ENCODE peak calls at places on chromosomes 1 and 21, in five cellular contexts. T is K562, A is SK-N-SH, H is HepG2, V is GM12878. X is an unnamed sample.

GRCh38 chr1:226598455-226598849 is 49.9 kb downstream of the STUM start:
- DNase-seq in T (no peak), A (no peak), H (no peak), V (no peak), X (no peak)

GRCh38 chr1:98940069-98940468 is 64.6 kb downstream of the PLPPR5 start:
- DNase-seq in T (no peak), A (no peak), H (no peak), V (no peak), X (no peak)

GRCh38 chr1:46767649-46768282 is 31.1 kb upstream of the CYP4B1 start:
- DNase-seq in T (peak), A (no peak), H (no peak), V (no peak), X (no peak)

GRCh38 chr1:24859063-24860010 is 70.7 kb downstream of the RUNX3 start:
- DNase-seq in T (no peak), A (no peak), H (no peak), V (no peak), X (no peak)

GRCh38 chr1:183633676-183634343 is 1.8 kb downstream of the ARPC5 start:
- DNase-seq in T (peak), A (peak), H (peak), V (peak), X (peak)

GRCh38 chr1:53067886-53068285 is 5.9 kb downstream of the PODN start:
- DNase-seq in T (no peak), A (no peak), H (no peak), V (no peak), X (no peak)

GRCh38 chr1:215987092-215987855 is 420.2 kb downstream of the KCTD3 start:
- DNase-seq in T (no peak), A (no peak), H (peak), V (no peak), X (no peak)

GRCh38 chr1:231606712-231607111 is 19.9 kb upstream of the DISC1 start:
- DNase-seq in T (no peak), A (no peak), H (no peak), V (no peak), X (no peak)

GRCh38 chr1:103309761-103310160 is 201.4 kb upstream of the COL11A1 start:
- DNase-seq in T (no peak), A (no peak), H (no peak), V (no peak), X (no peak)

GRCh38 chr1:222950892-222951291 is 136.1 kb downstream of the DISP1 start:
- DNase-seq in T (no peak), A (no peak), H (no peak), V (no peak), X (no peak)

GRCh38 chr1:234125714-234126113 is 221.2 kb downstream of the SLC35F3 start:
- DNase-seq in T (no peak), A (no peak), H (no peak), V (no peak), X (no peak)

GRCh38 chr1:207276465-207276864 is 45.0 kb upstream of the CD55 start:
- DNase-seq in T (no peak), A (no peak), H (no peak), V (no peak), X (no peak)

GRCh38 chr1:171637928-171638576 is 14.4 kb downstream of the MYOC start:
- DNase-seq in T (no peak), A (no peak), H (peak), V (no peak), X (no peak)

GRCh38 chr1:31880957-31881697 is 57.0 kb downstream of the PTP4A2 start:
- DNase-seq in T (no peak), A (no peak), H (peak), V (no peak), X (no peak)

GRCh38 chr1:177913762-177914540 is 55.9 kb downstream of the SEC16B start:
- DNase-seq in T (no peak), A (peak), H (peak), V (no peak), X (no peak)

GRCh38 chr1:210746024-210746423 is 387.9 kb downstream of the KCNH1 start:
- DNase-seq in T (no peak), A (no peak), H (no peak), V (no peak), X (no peak)

GRCh38 chr1:183845681-183846080 is 40.8 kb downstream of the RGL1 start:
- DNase-seq in T (peak), A (no peak), H (no peak), V (no peak), X (no peak)

GRCh38 chr21:41562101-41563000 is 54.4 kb upstream of the TMPRSS2 start:
- DNase-seq in T (no peak), A (no peak), H (no peak), V (no peak), X (no peak)

GRCh38 chr1:100449477-100449876 is 88.5 kb upstream of the GPR88 start:
- DNase-seq in T (no peak), A (no peak), H (no peak), V (no peak), X (no peak)

GRCh38 chr21:32771134-32771523 is 426 bp downstream of the PAXBP1 start:
- DNase-seq in T (peak), A (peak), H (peak), V (no peak), X (peak)

GRCh38 chr21:42542596-42542995 is 28.9 kb downstream of the SLC37A1 start:
- DNase-seq in T (no peak), A (no peak), H (no peak), V (no peak), X (no peak)

GRCh38 chr1:244941121-244941520 is 76.8 kb upstream of the HNRNPU start:
- DNase-seq in T (no peak), A (no peak), H (no peak), V (peak), X (no peak)

GRCh38 chr1:68442822-68443556 is 6.8 kb downstream of the RPE65 start:
- DNase-seq in T (peak), A (peak), H (peak), V (no peak), X (peak)

GRCh38 chr1:51898090-51898734 is 19.7 kb upstream of the NRDC start:
- DNase-seq in T (no peak), A (no peak), H (no peak), V (no peak), X (no peak)

GRCh38 chr1:87888456-87888855 is 559.8 kb downstream of the LMO4 start:
- DNase-seq in T (no peak), A (no peak), H (no peak), V (no peak), X (no peak)

GRCh38 chr1:161763522-161764098 is 2.5 kb upstream of the ATF6 start:
- DNase-seq in T (peak), A (peak), H (peak), V (no peak), X (peak)

GRCh38 chr1:52920791-52921291 is 699 bp downstream of the ECHDC2 start:
- DNase-seq in T (no peak), A (no peak), H (no peak), V (no peak), X (no peak)

DNA sequence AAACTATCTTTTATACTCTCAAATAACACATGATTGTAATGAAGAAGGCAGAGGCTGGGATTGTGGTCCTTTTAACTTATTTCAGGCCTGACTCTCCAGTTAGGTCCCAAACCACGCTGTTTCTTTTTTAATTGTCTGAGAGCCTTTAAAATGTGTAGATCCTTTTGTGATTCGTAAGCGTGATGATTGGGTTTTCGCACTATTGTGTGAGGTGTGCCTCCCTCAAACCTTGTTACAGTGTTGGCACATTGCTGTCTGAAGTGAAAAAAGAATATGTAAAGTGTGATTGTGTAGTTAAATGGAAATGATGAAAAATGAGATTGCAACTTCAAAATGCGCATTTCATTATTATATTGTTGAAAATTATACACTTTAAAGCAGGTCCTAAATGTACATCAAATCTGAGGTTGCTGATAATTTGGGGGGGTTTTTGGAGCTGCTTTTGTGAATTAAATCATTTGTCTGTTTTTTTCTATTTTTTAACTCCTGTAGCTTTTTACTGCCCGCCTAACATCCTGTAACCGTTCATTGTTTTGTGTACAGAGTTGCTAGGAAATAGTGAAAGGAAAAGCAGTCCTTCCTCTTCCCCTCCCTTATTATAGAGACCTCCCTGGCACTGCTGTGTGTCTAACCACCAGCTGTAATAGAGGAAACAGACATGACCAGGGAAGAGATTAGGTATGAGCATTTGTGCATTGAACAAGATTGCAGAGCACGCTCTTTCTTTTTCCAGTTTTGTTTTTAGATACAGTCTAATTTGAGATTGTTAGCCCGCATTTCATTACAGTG is 43.3 kb downstream of the IARS2 start:
- DNase-seq in T (no peak), A (no peak), H (no peak), V (no peak), X (no peak)
- TF ChIP-seq GABPA in T (no peak), A (no peak), H (no peak), V (no peak), X (no peak)

DNA sequence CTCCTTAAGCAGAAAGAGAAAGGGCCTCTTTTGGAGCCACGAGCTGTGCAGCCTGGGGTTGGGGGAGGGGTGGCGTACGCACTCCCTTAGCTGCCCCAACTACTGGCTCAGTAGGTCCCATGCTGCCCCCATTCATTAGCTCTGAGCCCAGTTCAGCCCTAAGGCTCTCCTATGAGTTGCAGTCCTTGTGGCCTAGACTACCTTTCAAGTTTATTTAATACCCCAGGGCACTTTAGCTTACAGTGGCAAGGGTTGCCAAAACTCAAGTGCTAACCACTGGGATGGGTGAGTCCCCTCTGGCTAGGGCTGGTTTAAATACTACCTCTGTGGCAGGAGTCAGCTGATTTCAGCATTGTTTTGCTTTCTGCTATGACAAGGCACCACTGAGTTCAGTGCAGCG is 118.2 kb downstream of the ODF2L start:
- DNase-seq in T (no peak), A (no peak), H (no peak), V (no peak), X (no peak)
- TF ChIP-seq REST in T (no peak), A (no peak), H (no peak), V (no peak), X (no peak)

GRCh38 chr1:194829492-194829891 is 1643.1 kb upstream of the B3GALT2 start:
- DNase-seq in T (no peak), A (no peak), H (no peak), V (no peak), X (no peak)

GRCh38 chr1:194830387-194830786 is 1644.0 kb upstream of the B3GALT2 start:
- DNase-seq in T (no peak), A (no peak), H (no peak), V (no peak), X (no peak)

GRCh38 chr1:194825382-194825781 is 1639.0 kb upstream of the B3GALT2 start:
- DNase-seq in T (no peak), A (no peak), H (no peak), V (no peak), X (no peak)
- TF ChIP-seq CTCF in T (no peak), A (peak), H (no peak), V (no peak), X (no peak)

DNA sequence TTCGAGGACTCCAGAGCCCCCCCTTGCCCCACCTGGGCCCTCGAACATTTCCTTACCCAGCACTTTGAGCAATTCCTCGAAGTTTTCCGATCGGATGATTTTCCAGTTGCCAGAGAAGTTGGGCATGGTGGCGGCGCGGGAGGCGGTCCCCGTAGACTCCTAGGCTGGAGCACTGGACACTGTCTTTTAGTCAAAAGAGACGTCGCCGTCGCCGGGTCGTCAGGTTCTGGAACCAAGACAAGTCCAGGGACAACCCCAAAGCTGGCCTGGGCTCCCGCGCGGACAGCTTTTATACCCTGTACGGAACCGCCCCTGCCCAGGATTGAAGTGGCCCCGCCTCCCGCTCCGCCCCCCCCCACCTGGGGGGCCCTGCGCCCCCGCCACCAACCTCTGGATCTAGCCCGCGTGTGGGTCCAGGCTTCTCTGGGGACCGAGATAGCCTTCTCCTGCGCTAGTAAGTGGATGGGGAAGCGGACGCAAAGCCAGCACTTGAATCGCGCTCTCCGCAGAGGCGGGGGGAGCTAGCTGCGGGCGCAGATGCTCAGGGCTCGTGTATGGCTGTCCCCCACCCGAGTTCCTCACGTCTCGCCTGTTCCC is at the start of gene CRABP2:
- DNase-seq in T (no peak), A (peak), H (no peak), V (no peak), X (no peak)
- TF ChIP-seq GABPA in T (no peak), A (no peak), H (no peak), V (no peak), X (no peak)

GRCh38 chr1:55867444-55867843 is 652.3 kb upstream of the USP24 start:
- DNase-seq in T (no peak), A (no peak), H (no peak), V (no peak), X (no peak)

GRCh38 chr1:55868026-55868425 is 652.9 kb upstream of the USP24 start:
- DNase-seq in T (no peak), A (no peak), H (peak), V (no peak), X (no peak)

GRCh38 chr1:55870076-55870475 is 654.9 kb upstream of the USP24 start:
- DNase-seq in T (no peak), A (no peak), H (no peak), V (no peak), X (no peak)

DNA sequence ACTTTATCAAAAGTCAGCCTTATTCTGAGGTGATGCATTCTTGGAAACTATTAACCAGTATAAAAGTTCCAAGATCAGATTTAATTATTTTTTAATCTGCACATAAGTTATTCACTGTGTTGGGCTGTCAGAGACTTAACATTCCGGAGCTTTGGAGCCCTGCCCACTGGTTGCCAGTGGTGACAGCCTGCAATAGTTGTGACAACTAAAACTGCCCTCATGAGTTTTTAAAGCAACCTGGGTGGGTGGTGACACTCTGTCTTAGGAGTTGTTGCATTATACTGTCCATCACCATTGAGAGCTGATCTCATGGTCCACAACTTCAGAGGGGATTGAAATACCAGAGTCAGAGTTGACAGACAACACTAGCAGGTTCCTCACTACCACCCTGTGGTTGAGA is 653.9 kb upstream of the USP24 start:
- DNase-seq in T (no peak), A (no peak), H (no peak), V (no peak), X (no peak)
- TF ChIP-seq REST in T (no peak), A (no peak), H (no peak), V (no peak), X (no peak)

DNA sequence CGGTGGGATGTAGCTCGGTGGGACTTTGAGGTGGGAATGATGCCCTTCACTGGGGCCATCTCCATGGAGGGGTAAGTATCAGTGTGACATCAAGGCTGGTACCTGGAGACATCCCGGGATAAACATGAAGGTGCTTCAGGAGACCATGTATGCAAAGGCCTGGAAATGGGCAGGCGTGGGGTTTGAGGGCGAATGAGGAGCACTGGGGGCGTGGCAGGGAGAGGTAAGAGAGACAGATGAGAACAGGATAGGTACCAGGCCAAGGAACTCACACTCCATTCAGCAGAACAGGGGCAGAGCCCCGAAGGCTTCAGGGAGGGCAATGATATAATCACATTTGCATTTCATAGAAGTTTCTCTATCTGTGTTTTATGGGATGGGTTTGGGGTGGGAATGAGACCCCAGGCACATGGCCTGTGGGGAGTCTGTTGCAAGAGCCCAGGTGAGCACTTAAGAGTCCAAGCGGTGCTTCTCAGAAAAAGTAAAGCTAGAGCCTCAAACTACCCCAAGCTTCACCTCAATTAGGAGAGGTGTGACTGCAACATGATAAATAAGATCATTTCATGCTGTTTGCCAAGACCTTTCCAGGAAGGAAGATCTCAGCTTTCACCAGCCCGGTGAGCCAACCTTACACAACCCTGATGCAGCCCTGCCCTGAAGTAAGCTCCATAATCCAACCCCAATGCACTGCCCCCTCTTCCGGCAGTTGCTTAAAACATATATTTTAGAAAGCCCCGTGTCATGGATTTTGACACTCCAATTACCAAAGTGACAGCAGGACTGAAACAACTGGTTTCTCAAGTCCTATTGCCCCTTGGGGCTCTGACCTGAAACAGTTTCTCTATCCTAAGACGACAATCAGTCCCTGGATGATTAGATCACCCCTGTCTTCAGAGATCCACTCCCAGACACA is 7.4 kb downstream of the S100A9 start:
- DNase-seq in T (no peak), A (no peak), H (no peak), V (no peak), X (peak)
- TF ChIP-seq CTCF in T (peak), A (no peak), H (no peak), V (no peak), X (no peak)

DNA sequence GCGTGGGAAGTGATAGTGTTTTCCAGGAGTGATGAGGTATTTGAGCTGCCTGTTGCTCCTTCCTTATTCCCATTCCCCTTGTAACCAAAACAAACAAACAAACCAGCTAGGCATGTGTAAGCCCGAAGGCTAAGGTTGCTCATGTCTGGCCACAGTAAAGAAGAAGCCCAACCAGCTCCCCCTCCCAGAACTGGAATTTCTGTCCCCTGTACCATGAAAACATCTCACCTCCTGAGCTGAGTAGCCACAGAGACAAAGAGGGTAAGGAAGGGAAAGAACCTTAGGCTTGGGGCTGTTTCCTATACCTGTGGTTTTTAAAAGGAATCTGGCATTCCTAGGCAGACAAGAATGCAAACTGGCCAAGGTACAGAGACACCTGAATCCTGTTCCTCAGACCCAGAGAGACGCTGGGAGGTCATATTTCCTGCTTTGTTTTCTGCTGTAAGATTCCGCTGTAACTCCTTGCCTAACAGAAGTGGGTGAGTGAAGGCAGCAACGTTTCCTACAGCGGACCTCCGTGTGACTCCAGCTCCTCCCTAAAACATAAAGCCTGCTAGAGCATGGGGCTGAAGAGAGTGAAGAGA is 41.7 kb upstream of the RAB4A start:
- DNase-seq in T (no peak), A (no peak), H (no peak), V (no peak), X (no peak)
- TF ChIP-seq GABPA in T (no peak), A (no peak), H (no peak), V (no peak), X (no peak)

GRCh38 chr1:23013657-23014056 is 2.0 kb downstream of the TEX46 start:
- DNase-seq in T (no peak), A (no peak), H (no peak), V (no peak), X (peak)
- TF ChIP-seq REST in T (no peak), A (no peak), H (no peak), V (no peak), X (no peak)